ENCODE peak calls at places on chromosomes 7 and 10, in four cellular contexts. Q is NCI-H524 treated with DMSO at 0.1 percent for 48 hours; B is activated T-cell treated with anti-CD3 and anti-CD28 coated beads, Interleukin-2, amount 50 U/mL, for 72 hours; T is stimulated activated CD4-positive, alpha-beta T cell treated with anti-CD3 and anti-CD28 coated beads, Interleukin-4, amount 100 ng/mL, for 4 hours. Z is an unnamed sample.

GRCh38 chr10:32454148-32454547 is 8.2 kb downstream of the CCDC7 start:
- DNase-seq in Q (no peak), B (no peak), T (no peak), Z (no peak)

GRCh38 chr7:132362059-132362458 is 214.2 kb downstream of the PLXNA4 start:
- DNase-seq in Q (no peak), B (no peak), T (no peak), Z (no peak)

GRCh38 chr7:28926871-28927597 is 31.1 kb downstream of the TRIL start:
- DNase-seq in Q (peak; percentile 62), B (peak; percentile 44), T (peak; percentile 5), Z (peak; percentile 60)

GRCh38 chr7:101556453-101556968 is 72.6 kb downstream of the MYL10 start:
- DNase-seq in Q (no peak), B (no peak), T (no peak), Z (no peak)

GRCh38 chr10:63812491-63812890 is 291.3 kb downstream of the REEP3 start:
- DNase-seq in Q (no peak), B (no peak), T (no peak), Z (no peak)

GRCh38 chr10:26481914-26482550 is 43.9 kb downstream of the APBB1IP start:
- DNase-seq in Q (no peak), B (peak; percentile 13), T (no peak), Z (no peak)

GRCh38 chr7:85750454-85750949 is 563.6 kb upstream of the SEMA3D start:
- DNase-seq in Q (peak; percentile 32), B (peak; percentile 8), T (no peak), Z (peak; percentile 3)

GRCh38 chr7:92768501-92769360 is 67.6 kb downstream of the CDK6 start:
- DNase-seq in Q (peak; percentile 85), B (peak; percentile 64), T (no peak), Z (no peak)

GRCh38 chr7:158447206-158448171 is 140.1 kb downstream of the PTPRN2 start:
- DNase-seq in Q (peak; percentile 0), B (no peak), T (no peak), Z (no peak)

GRCh38 chr10:91185239-91185875 is 35.1 kb upstream of the PCGF5 start:
- DNase-seq in Q (no peak), B (no peak), T (no peak), Z (peak; percentile 67)

GRCh38 chr10:43202657-43203490 is 64.0 kb downstream of the RASGEF1A start:
- DNase-seq in Q (no peak), B (peak; percentile 67), T (peak; percentile 43), Z (peak; percentile 14)

GRCh38 chr7:149171894-149172533 is 23.3 kb upstream of the ZNF282 start:
- DNase-seq in Q (no peak), B (no peak), T (no peak), Z (no peak)

GRCh38 chr7:51045319-51046102 is 262.8 kb upstream of the GRB10 start:
- DNase-seq in Q (no peak), B (no peak), T (no peak), Z (peak; percentile 75)

GRCh38 chr7:80876894-80877414 is 41.9 kb downstream of the SEMA3C start:
- DNase-seq in Q (peak; percentile 88), B (no peak), T (no peak), Z (no peak)

GRCh38 chr10:92822060-92822634 is 26.2 kb upstream of the EXOC6 start:
- DNase-seq in Q (no peak), B (no peak), T (no peak), Z (peak; percentile 65)

GRCh38 chr7:36871355-36871738 is 147.1 kb upstream of the AOAH start:
- DNase-seq in Q (no peak), B (no peak), T (no peak), Z (no peak)

GRCh38 chr7:5477723-5478531 is 54.3 kb upstream of the TNRC18 start:
- DNase-seq in Q (no peak), B (no peak), T (no peak), Z (peak; percentile 76)

GRCh38 chr10:64658528-64658927 is 1137.3 kb downstream of the REEP3 start:
- DNase-seq in Q (no peak), B (no peak), T (no peak), Z (no peak)

GRCh38 chr10:70974351-70974901 is 86.1 kb upstream of the PCBD1 start:
- DNase-seq in Q (no peak), B (peak; percentile 4), T (no peak), Z (peak; percentile 21)

GRCh38 chr10:117214401-117214800 is 17.1 kb downstream of the KCNK18 start:
- DNase-seq in Q (no peak), B (no peak), T (no peak), Z (no peak)

GRCh38 chr10:72925951-72926465 is 28.6 kb downstream of the PLA2G12B start:
- DNase-seq in Q (no peak), B (no peak), T (no peak), Z (no peak)

GRCh38 chr10:87651801-87652200 is 7.9 kb upstream of the PAPSS2 start:
- DNase-seq in Q (no peak), B (no peak), T (no peak), Z (no peak)

GRCh38 chr10:47346572-47347302 is 1.4 kb upstream of the RBP3 start:
- DNase-seq in Q (peak; percentile 62), B (no peak), T (no peak), Z (no peak)

GRCh38 chr7:90433221-90433620 is 30.0 kb downstream of the CLDN12 start:
- DNase-seq in Q (no peak), B (no peak), T (no peak), Z (no peak)

GRCh38 chr7:129793506-129794310 is 159.1 kb downstream of the UBE2H start:
- DNase-seq in Q (no peak), B (no peak), T (no peak), Z (peak; percentile 8)

GRCh38 chr7:137943132-137943551 is 58.7 kb downstream of the CREB3L2 start:
- DNase-seq in Q (no peak), B (no peak), T (no peak), Z (no peak)

GRCh38 chr7:139909379-139910050 is 80.5 kb downstream of the TBXAS1 start:
- DNase-seq in Q (no peak), B (no peak), T (no peak), Z (no peak)

GRCh38 chr10:63068246-63068645 is 64.9 kb upstream of the NRBF2 start:
- DNase-seq in Q (no peak), B (peak; percentile 8), T (no peak), Z (no peak)